ENCODE peak calls at places on chromosomes 3 and 15, in four cellular contexts. O is mesenchymal stem cell; X is DND-41; J is stimulated activated CD4-positive, alpha-beta T cell treated with anti-CD3 and anti-CD28 coated beads, Interleukin-1b, Interleukin-23, amount 100 ng/mL, for 1 hour. S is an unnamed sample.
A peak's percentile ranks its signal among the peaks of the same experiment; 100 is the strongest.

GRCh38 chr3:105456017-105456416 is 89.3 kb downstream of the ALCAM start:
- DNase-seq in O (no peak), X (no peak), J (no peak), S (no peak)

GRCh38 chr15:64561997-64562396 is 101.6 kb downstream of the ZNF609 start:
- DNase-seq in O (no peak), X (no peak), J (no peak), S (no peak)

GRCh38 chr3:31977736-31978135 is 3.3 kb downstream of the OSBPL10 start:
- DNase-seq in O (no peak), X (no peak), J (no peak), S (no peak)

GRCh38 chr3:73504255-73504654 is 120.5 kb downstream of the PDZRN3 start:
- DNase-seq in O (no peak), X (no peak), J (no peak), S (no peak)

GRCh38 chr15:80351211-80351610 is 53.0 kb upstream of the ARNT2 start:
- DNase-seq in O (no peak), X (no peak), J (no peak), S (no peak)

GRCh38 chr15:39279331-39279730 is 301.5 kb upstream of the THBS1 start:
- DNase-seq in O (no peak), X (no peak), J (no peak), S (no peak)

GRCh38 chr3:55066406-55067128 is 138.7 kb upstream of the LRTM1 start:
- DNase-seq in O (peak; percentile 60), X (no peak), J (no peak), S (peak; percentile 37)

GRCh38 chr3:43273429-43273828 is 12.9 kb upstream of the SNRK start:
- DNase-seq in O (no peak), X (no peak), J (no peak), S (no peak)

GRCh38 chr3:180700941-180701340 is 21.7 kb upstream of the CCDC39 start:
- DNase-seq in O (no peak), X (no peak), J (no peak), S (no peak)

GRCh38 chr3:59818-60217 is 136.7 kb upstream of the CHL1 start:
- DNase-seq in O (no peak), X (no peak), J (no peak), S (no peak)

GRCh38 chr3:8143186-8143585 is 358.4 kb upstream of the LMCD1 start:
- DNase-seq in O (no peak), X (no peak), J (no peak), S (no peak)

GRCh38 chr3:52253314-52254260 is 8.0 kb downstream of the PPM1M start:
- DNase-seq in O (peak; percentile 27), X (peak; percentile 90), J (no peak), S (peak; percentile 4)

GRCh38 chr3:62379206-62379834 is 6.0 kb upstream of the FEZF2 start:
- DNase-seq in O (no peak), X (no peak), J (no peak), S (no peak)

GRCh38 chr3:69772152-69772867 is 33.0 kb downstream of the MITF start:
- DNase-seq in O (no peak), X (no peak), J (no peak), S (no peak)

GRCh38 chr15:73573572-73573971 is 59.6 kb downstream of the NPTN start:
- DNase-seq in O (peak; percentile 60), X (no peak), J (no peak), S (peak; percentile 49)

GRCh38 chr15:62066663-62067447 is at the start of gene C2CD4A:
- DNase-seq in O (peak; percentile 55), X (no peak), J (peak; percentile 26), S (peak; percentile 91)

GRCh38 chr15:30043211-30043655 is 39.5 kb upstream of the GOLGA8J start:
- DNase-seq in O (peak; percentile 7), X (no peak), J (no peak), S (no peak)

GRCh38 chr3:126481808-126482502 is 6.3 kb upstream of the ZXDC start:
- DNase-seq in O (peak; percentile 14), X (no peak), J (no peak), S (peak; percentile 66)

GRCh38 chr3:187520027-187520945 is 149.9 kb downstream of the SST start:
- DNase-seq in O (no peak), X (no peak), J (no peak), S (peak; percentile 9)

S was measured in hepatocyte.